ENCODE peak calls at places on chromosome X, in four cellular contexts. M, Q, T and V are unnamed samples.

GRCh38 chrX:117645639-117646038 is 471.0 kb downstream of the KLHL13 start:
- DNase-seq in T (no peak), Q (no peak), M (no peak), V (no peak)

GRCh38 chrX:123976671-123977316 is 15.3 kb downstream of the STAG2 start:
- DNase-seq in T (no peak), Q (no peak), M (no peak), V (no peak)

GRCh38 chrX:104166735-104167436 is 633 bp downstream of the FAM199X start:
- DNase-seq in Q (no peak), M (peak), T (no peak), V (no peak)

GRCh38 chrX:21870494-21870893 is 14.7 kb downstream of the YY2 start:
- DNase-seq in Q (no peak), M (no peak), T (no peak), V (no peak)

GRCh38 chrX:17242470-17242869 is 132.5 kb upstream of the NHS start:
- DNase-seq in T (no peak), Q (no peak), M (peak), V (peak)

GRCh38 chrX:46676399-46677351 is 82.2 kb downstream of the SLC9A7 start:
- DNase-seq in T (no peak), Q (no peak), M (no peak), V (no peak)

GRCh38 chrX:134512566-134512965 is 52.6 kb downstream of the HPRT1 start:
- DNase-seq in T (no peak), Q (peak), M (no peak), V (peak)

GRCh38 chrX:119753639-119754257 is 4.6 kb upstream of the SOWAHD start:
- DNase-seq in M (peak), Q (no peak), T (no peak), V (peak)

GRCh38 chrX:22041931-22042530 is 9.9 kb downstream of the PHEX start:
- DNase-seq in T (no peak), M (no peak), Q (no peak), V (no peak)